ENCODE peak calls at places on chromosomes 7 and 10, in eight cellular contexts. N is H9; D is SW480; U is activated effector memory CD4-positive, alpha-beta T cell treated with Interleukin-2 at 50 U/mL for 16 hours; V is hepatocyte; J is T-helper 2 cell; M is stromal cell of bone marrow; C is glutamatergic neuron. F is an unnamed sample.

GRCh38 chr7:128838109-128838779 is 8.0 kb downstream of the FLNC start:
- DNase-seq in M (no peak), C (no peak), U (no peak), N (no peak), J (no peak), V (no peak), D (no peak), F (no peak)

GRCh38 chr7:41816111-41816510 is 113.2 kb upstream of the INHBA start:
- DNase-seq in U (no peak), D (peak), J (no peak), N (no peak), M (no peak), V (no peak), C (no peak), F (no peak)

GRCh38 chr10:114110174-114110972 is 63.6 kb downstream of the CCDC186 start:
- DNase-seq in J (no peak), V (peak), U (no peak), N (no peak), D (peak), M (no peak), C (no peak), F (no peak)

GRCh38 chr10:132518572-132519381 is 18.8 kb upstream of the INPP5A start:
- DNase-seq in U (no peak), C (no peak), D (peak), M (no peak), N (peak), J (no peak), V (peak), F (peak)

GRCh38 chr10:13347235-13348156 is 597 bp downstream of the SEPHS1 start:
- DNase-seq in V (peak), C (peak), U (peak), D (peak), J (peak), N (no peak), M (peak), F (peak)

GRCh38 chr7:40716052-40716451 is 581.2 kb downstream of the SUGCT start:
- DNase-seq in D (peak), C (no peak), M (no peak), V (no peak), U (no peak), N (no peak), J (no peak), F (no peak)

GRCh38 chr10:128605180-128605579 is 479.0 kb upstream of the MKI67 start:
- DNase-seq in N (no peak), M (no peak), C (no peak), V (no peak), J (no peak), U (no peak), D (peak), F (no peak)

GRCh38 chr10:13528875-13529713 is at the start of gene BEND7:
- DNase-seq in J (no peak), V (peak), D (peak), M (no peak), U (no peak), N (no peak), C (peak), F (peak)

GRCh38 chr10:109456566-109457361 is 466.5 kb downstream of the XPNPEP1 start:
- DNase-seq in U (no peak), N (peak), M (no peak), C (peak), J (no peak), D (no peak), V (peak), F (no peak)

GRCh38 chr10:113047605-113047962 is 97.5 kb downstream of the TCF7L2 start:
- DNase-seq in D (no peak), U (no peak), C (no peak), M (peak), J (no peak), V (no peak), N (no peak), F (no peak)

GRCh38 chr10:128722947-128723346 is 596.7 kb upstream of the MKI67 start:
- DNase-seq in V (no peak), U (no peak), J (no peak), N (no peak), D (no peak), M (no peak), C (no peak), F (no peak)

GRCh38 chr7:42264702-42265101 is 27.7 kb upstream of the GLI3 start:
- DNase-seq in V (no peak), D (no peak), U (no peak), N (no peak), C (no peak), M (no peak), J (no peak), F (no peak)

GRCh38 chr7:37531225-37531624 is 82.6 kb upstream of the ELMO1 start:
- DNase-seq in J (no peak), M (no peak), D (no peak), U (no peak), N (no peak), V (no peak), C (no peak), F (no peak)

GRCh38 chr7:18638594-18639452 is 143.3 kb downstream of the HDAC9 start:
- DNase-seq in D (peak), C (no peak), N (no peak), J (no peak), M (peak), V (no peak), U (no peak), F (no peak)

GRCh38 chr7:76089865-76090495 is 42.1 kb downstream of the MDH2 start:
- DNase-seq in D (no peak), J (no peak), U (no peak), C (no peak), V (no peak), M (no peak), N (no peak), F (peak)

GRCh38 chr7:148230341-148230740 is 360.2 kb upstream of the C7orf33 start:
- DNase-seq in J (no peak), M (no peak), C (no peak), V (no peak), D (no peak), U (no peak), N (no peak), F (no peak)

GRCh38 chr7:41428330-41428729 is 274.6 kb downstream of the INHBA start:
- DNase-seq in C (no peak), V (no peak), M (no peak), U (no peak), N (no peak), J (no peak), D (no peak), F (no peak)

GRCh38 chr7:116443646-116444045 is 55.9 kb upstream of the CAV2 start:
- DNase-seq in C (no peak), U (no peak), J (no peak), M (no peak), V (no peak), D (no peak), N (no peak), F (no peak)

GRCh38 chr10:3825244-3825643 is 40.2 kb upstream of the KLF6 start:
- DNase-seq in C (no peak), U (no peak), V (peak), D (no peak), M (no peak), N (no peak), J (no peak), F (peak)

GRCh38 chr7:75969704-75970498 is 24.5 kb downstream of the TMEM120A start:
- DNase-seq in M (no peak), V (no peak), D (no peak), N (no peak), J (no peak), C (no peak), U (no peak), F (no peak)

GRCh38 chr10:44575601-44576380 is 190.9 kb upstream of the CXCL12 start:
- DNase-seq in U (no peak), C (no peak), N (no peak), M (no peak), D (no peak), V (no peak), J (no peak), F (no peak)

GRCh38 chr10:75111906-75112703 is 649 bp downstream of the SAMD8 start:
- DNase-seq in V (peak), M (peak), U (peak), J (no peak), C (peak), D (peak), N (peak), F (peak)

GRCh38 chr7:2004841-2005351 is 227.8 kb downstream of the MAD1L1 start:
- DNase-seq in J (peak), V (no peak), N (peak), D (no peak), U (no peak), M (no peak), C (peak), F (no peak)

GRCh38 chr10:28783089-28783488 is 105.8 kb downstream of the BAMBI start:
- DNase-seq in N (no peak), M (no peak), J (no peak), U (no peak), D (no peak), C (no peak), V (no peak), F (no peak)

GRCh38 chr10:124077216-124077615 is 16.2 kb downstream of the CHST15 start:
- DNase-seq in U (no peak), J (no peak), C (peak), M (no peak), D (no peak), N (no peak), V (no peak), F (no peak)

GRCh38 chr10:81873932-81874816 is 820 bp upstream of the NRG3 start:
- DNase-seq in N (peak), V (peak), C (peak), D (no peak), M (no peak), U (no peak), J (no peak), F (peak)

F was measured in Calu3.